ENCODE peak calls at places on chromosomes 16 and 17, in eight cellular contexts. A is HCEC 1CT, T is WERI-Rb-1, X is SHP77, H is iPS-NIHi11, M is AG10803, U is dorsolateral prefrontal cortex, D is amygdala. E is an unnamed sample.

GRCh38 chr17:39178516-39178915 is 12.6 kb upstream of the ARL5C start:
- DNase-seq in X (no peak), H (peak), T (no peak), U (no peak), D (no peak), M (peak), A (peak), E (no peak)

GRCh38 chr16:22672830-22673210 is 141.1 kb upstream of the HS3ST2 start:
- DNase-seq in D (no peak), U (no peak), T (no peak), X (no peak), H (no peak), M (no peak), A (no peak), E (no peak)

GRCh38 chr17:42985225-42985624 is 4.9 kb downstream of the RUNDC1 start:
- DNase-seq in A (no peak), H (no peak), M (no peak), D (no peak), U (no peak), T (no peak), X (no peak), E (no peak)

GRCh38 chr16:50265260-50265659 is 1.1 kb upstream of the ADCY7 start:
- DNase-seq in M (no peak), H (no peak), A (peak), T (peak), U (peak), D (no peak), X (peak), E (peak)

GRCh38 chr16:71895679-71896385 is 501 bp downstream of the IST1 start:
- DNase-seq in A (peak), H (peak), D (no peak), X (peak), U (no peak), T (no peak), M (peak), E (no peak)

GRCh38 chr17:80856863-80857488 is 134.7 kb upstream of the CHMP6 start:
- DNase-seq in H (no peak), U (no peak), A (no peak), M (no peak), D (no peak), X (no peak), T (no peak), E (no peak)

GRCh38 chr17:41421116-41421515 is 3.3 kb downstream of the KRT37 start:
- DNase-seq in D (no peak), X (no peak), A (peak), M (peak), H (no peak), T (no peak), U (no peak), E (no peak)

GRCh38 chr17:20157078-20157360 is 147.9 kb downstream of the SPECC1 start:
- DNase-seq in M (no peak), H (no peak), X (peak), T (no peak), D (no peak), A (no peak), U (no peak), E (no peak)

GRCh38 chr17:42953669-42954068 is 10.6 kb downstream of the AARSD1 start:
- DNase-seq in A (no peak), M (no peak), D (no peak), H (no peak), X (no peak), U (no peak), T (no peak), E (no peak)

GRCh38 chr17:17682737-17683675 is 1.7 kb downstream of the RAI1 start:
- DNase-seq in D (peak), A (peak), M (peak), X (peak), T (peak), H (peak), U (peak), E (no peak)

GRCh38 chr16:11359370-11359769 is 14.1 kb downstream of the RMI2 start:
- DNase-seq in A (no peak), H (no peak), X (no peak), D (no peak), T (no peak), M (peak), U (no peak), E (no peak)

E was measured in mesenteric fat pad.